ENCODE peak calls at places on chromosome 22, in four cellular contexts. I is CD8-positive, alpha-beta memory T cell; X is adrenal gland; Y is upper lobe of right lung. M is an unnamed sample. For H3K27me3, the result is how much of the 10 kb centered on the place peaks cover.

GRCh38 chr22:27377901-27378300 is 423.7 kb downstream of the MN1 start:
- DNase-seq in I (no peak), X (peak), Y (no peak), M (peak)

GRCh38 chr22:36911887-36912661 is 1.4 kb upstream of the CSF2RB start:
- DNase-seq in I (no peak), X (no peak), Y (no peak), M (no peak)

GRCh38 chr22:20567993-20568417 is 60.6 kb downstream of the MED15 start:
- DNase-seq in I (no peak), X (no peak), Y (peak), M (no peak)

GRCh38 chr22:30033891-30034290 is 46.4 kb upstream of the HORMAD2 start:
- DNase-seq in I (no peak), X (no peak), Y (no peak), M (no peak)

GRCh38 chr22:48267681-48268080 is 1505.2 kb downstream of the TBC1D22A start:
- DNase-seq in I (no peak), X (no peak), Y (no peak), M (no peak)

GRCh38 chr22:43435851-43436535 is 24.2 kb downstream of the MPPED1 start:
- DNase-seq in I (no peak), X (no peak), Y (peak), M (no peak)

GRCh38 chr22:29871684-29872083 is 11.3 kb upstream of the MTMR3 start:
- DNase-seq in I (no peak), X (peak), Y (no peak), M (peak)

GRCh38 chr22:30857791-30858190 is 110.8 kb downstream of the MORC2 start:
- DNase-seq in I (no peak), X (no peak), Y (no peak), M (no peak)

GRCh38 chr22:48477031-48477721 is 1350.5 kb downstream of the BRD1 start:
- DNase-seq in I (no peak), X (peak), Y (peak), M (no peak)

GRCh38 chr22:26707090-26707489 is 49.7 kb downstream of the MIAT start:
- DNase-seq in I (no peak), X (no peak), Y (no peak), M (no peak)

GRCh38 chr22:29226246-29226981 is 20.7 kb downstream of the EMID1 start:
- DNase-seq in I (no peak), X (no peak), Y (no peak), M (no peak)

GRCh38 chr22:39932918-39933649 is 27.1 kb upstream of the TMA7B start:
- DNase-seq in I (peak), X (peak), Y (no peak), M (peak)

GRCh38 chr22:50085211-50085999 is at the start of gene MLC1:
- DNase-seq in I (no peak), X (no peak), Y (no peak), M (no peak)

GRCh38 chr22:25373961-25374360 is 154.5 kb downstream of the CRYBB2 start:
- DNase-seq in I (no peak), X (no peak), Y (no peak), M (no peak)

GRCh38 chr22:30823015-30823370 is 128.3 kb downstream of the OSBP2 start:
- DNase-seq in I (no peak), X (no peak), Y (peak), M (no peak)

GRCh38 chr22:44347098-44347497 is 34.3 kb upstream of the SHISAL1 start:
- DNase-seq in I (no peak), X (no peak), Y (no peak), M (no peak)

GRCh38 chr22:29810156-29810555 is 27.9 kb downstream of the ASCC2 start:
- DNase-seq in I (no peak), X (no peak), Y (no peak), M (no peak)

GRCh38 chr22:30245181-30245984 is 1.2 kb downstream of the LIF start:
- DNase-seq in I (no peak), X (no peak), Y (no peak), M (no peak)

GRCh38 chr22:19929586-19930302 is 11.8 kb upstream of the COMT start:
- DNase-seq in I (no peak), X (no peak), Y (no peak), M (no peak)

GRCh38 chr22:20536590-20537324 is 29.3 kb downstream of the MED15 start:
- DNase-seq in I (no peak), X (no peak), Y (no peak), M (no peak)

GRCh38 chr22:32175751-32176644 is 16.9 kb upstream of the C22orf42 start:
- DNase-seq in I (no peak), X (no peak), Y (no peak), M (no peak)

GRCh38 chr22:17960695-17961442 is 63.5 kb downstream of the MICAL3 start:
- DNase-seq in I (no peak), X (no peak), Y (no peak), M (no peak)

GRCh38 chr22:44444341-44445306 is 53.4 kb downstream of the RTL6 start:
- DNase-seq in I (no peak), X (no peak), Y (peak), M (no peak)

GRCh38 chr22:43239102-43239875 is 52.4 kb upstream of the TTLL12 start:
- DNase-seq in I (no peak), X (no peak), Y (no peak), M (no peak)

GRCh38 chr22:37077802-37078448 is 26.4 kb downstream of the KCTD17 start:
- DNase-seq in I (peak), X (peak), Y (peak), M (no peak)

GRCh38 chr22:50277761-50278160 is 7.6 kb upstream of the MAPK11 start:
- DNase-seq in I (no peak), X (no peak), Y (no peak), M (no peak)

GRCh38 chr22:27075891-27076290 is 418.5 kb downstream of the MIAT start:
- DNase-seq in I (no peak), X (no peak), Y (no peak), M (no peak)

GRCh38 chr22:19554834-19555404 is 30.7 kb upstream of the CLDN5 start:
- DNase-seq in I (no peak), X (peak), Y (no peak), M (no peak)

GRCh38 chr22:41001722-41002122 is 50.5 kb downstream of the RBX1 start:
- DNase-seq in I (no peak), X (no peak), Y (no peak), M (no peak)

GRCh38 chr22:42462016-42462415 is 29.8 kb upstream of the NFAM1 start:
- DNase-seq in I (no peak), X (no peak), Y (no peak), M (no peak)

GRCh38 chr22:49295851-49296560 is 531.7 kb downstream of the BRD1 start:
- DNase-seq in I (no peak), X (no peak), Y (peak), M (no peak)

GRCh38 chr22:22167791-22168189 is 76.8 kb upstream of the VPREB1 start:
- DNase-seq in I (no peak), X (no peak), Y (no peak), M (no peak)

GRCh38 chr22:22166941-22167713 is 77.5 kb upstream of the VPREB1 start:
- DNase-seq in I (no peak), X (no peak), Y (no peak), M (no peak)

GRCh38 chr22:22164541-22165272 is 79.9 kb upstream of the VPREB1 start:
- DNase-seq in I (no peak), X (no peak), Y (no peak), M (no peak)

GRCh38 chr22:22168190-22168940 is 76.2 kb upstream of the VPREB1 start:
- DNase-seq in I (no peak), X (no peak), Y (no peak), M (peak)

DNA sequence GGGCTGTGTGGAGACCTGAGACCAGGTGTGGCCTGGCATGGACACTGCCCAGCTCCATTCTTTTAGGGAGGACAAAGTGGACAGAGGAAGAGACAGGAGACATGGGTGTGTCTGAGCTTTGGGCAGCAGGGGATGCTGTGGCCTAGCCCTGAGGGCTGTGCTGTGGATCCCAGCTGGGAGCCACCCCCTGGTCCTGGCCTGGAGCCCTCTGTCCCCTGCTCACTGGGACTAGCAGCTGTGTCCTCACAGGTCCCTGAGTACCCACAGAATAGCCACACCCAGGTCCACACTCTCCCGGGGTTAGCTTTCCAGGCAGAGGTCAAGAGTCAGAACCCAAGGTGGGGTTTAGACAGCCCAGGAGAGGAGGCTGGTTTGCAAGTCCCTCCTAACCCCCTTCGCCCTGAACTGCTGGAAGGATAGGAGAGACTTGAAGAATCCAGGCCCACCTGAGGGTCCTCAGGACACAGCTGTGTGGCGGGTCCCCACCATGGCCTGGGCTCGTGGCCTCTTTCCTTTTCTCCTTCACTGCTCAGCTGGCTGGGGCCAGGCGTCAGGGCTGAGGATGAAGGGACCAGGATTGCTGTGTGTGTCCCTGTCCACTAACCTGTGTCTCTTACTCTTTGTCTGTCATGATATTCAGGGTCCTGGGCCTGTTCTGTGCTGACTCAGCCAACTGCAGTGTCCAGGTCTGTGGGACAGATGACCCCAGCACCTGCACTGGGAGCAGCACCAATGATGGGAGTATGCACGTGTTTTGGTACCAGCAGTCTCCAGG is 78.5 kb upstream of the VPREB1 start:
- DNase-seq in I (no peak), X (no peak), Y (no peak), M (no peak)
- H3K27me3 ChIP-seq in I (under half), X (under half), Y (under half), M (under half)

GRCh38 chr22:35313311-35314121 is 13.8 kb downstream of the TOM1 start:
- DNase-seq in I (no peak), X (peak), Y (peak), M (peak)
- H3K27ac ChIP-seq in I (no peak), X (peak), Y (peak), M (peak)

DNA sequence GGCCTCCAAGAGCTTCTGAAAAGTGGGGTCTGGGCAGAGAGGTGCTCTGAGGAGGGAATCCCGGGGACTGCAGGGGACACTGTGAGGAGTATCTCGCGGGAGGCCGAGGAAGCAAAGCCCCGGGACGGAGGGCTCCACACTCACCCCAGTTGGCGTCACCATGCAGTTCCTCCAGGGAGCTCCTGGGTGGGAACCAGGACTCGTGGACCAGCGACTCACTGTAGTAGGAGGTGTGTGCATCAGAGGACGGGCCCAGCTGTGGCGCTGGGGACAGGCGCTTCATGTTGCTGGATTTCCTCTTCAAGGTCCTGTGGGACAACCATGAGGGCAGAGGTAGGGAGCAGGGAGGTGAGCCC is 4.8 kb downstream of the SUN2 start:
- DNase-seq in I (no peak), X (no peak), Y (no peak), M (no peak)
- H3K4me3 ChIP-seq in I (peak), X (no peak), Y (no peak), M (no peak)

DNA sequence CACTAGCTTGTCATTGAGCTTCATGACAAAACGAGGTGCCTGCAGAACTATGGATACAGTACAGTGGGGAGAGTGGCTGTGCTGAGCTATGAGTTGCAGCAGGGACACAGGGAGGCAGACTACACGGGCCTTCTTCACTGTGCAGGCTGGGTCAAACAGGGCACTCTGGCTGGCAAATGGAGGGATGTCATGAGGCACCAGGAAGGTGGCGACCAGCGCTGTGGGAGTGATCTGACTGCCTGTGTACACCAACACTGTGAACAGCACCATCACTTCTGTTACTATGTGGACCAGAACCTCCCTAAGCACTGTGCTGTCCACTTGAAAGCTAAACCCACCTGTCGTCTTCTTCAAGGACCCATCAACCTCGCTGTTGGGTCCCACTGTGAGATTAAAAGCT is 3.1 kb downstream of the PKDREJ start:
- DNase-seq in I (no peak), X (no peak), Y (no peak), M (no peak)
- H3K27me3 ChIP-seq in I (under half), X (under half), Y (under half), M (under half)